ENCODE peak calls at places on chromosomes 5 and 9, in ten cellular contexts. G, O, A, I, N, B, Z, J, W and C are unnamed samples.

GRCh38 chr5:59829389-59829788 is 64.1 kb downstream of the PDE4D start:
- DNase-seq in O (no peak), W (no peak), N (peak), B (no peak), Z (no peak), J (no peak), I (no peak), G (no peak), A (no peak), C (peak)

GRCh38 chr9:26502311-26502710 is 390.3 kb downstream of the CAAP1 start:
- DNase-seq in G (no peak), N (no peak), J (no peak), I (no peak), W (no peak), A (no peak), O (no peak), Z (no peak), B (no peak), C (no peak)

GRCh38 chr9:74804018-74804385 is 83.7 kb downstream of the TRPM6 start:
- DNase-seq in B (no peak), N (no peak), Z (no peak), O (no peak), W (no peak), I (no peak), J (no peak), G (no peak), A (no peak), C (no peak)

GRCh38 chr9:112540800-112541199 is 54.2 kb downstream of the KIAA1958 start:
- DNase-seq in W (no peak), Z (no peak), N (no peak), B (no peak), G (no peak), J (no peak), O (no peak), A (no peak), I (no peak), C (peak)

GRCh38 chr9:114112778-114113585 is 13.9 kb upstream of the KIF12 start:
- DNase-seq in I (no peak), G (peak), O (no peak), N (peak), W (no peak), Z (no peak), A (no peak), J (no peak), B (peak), C (peak)

GRCh38 chr9:137136926-137137607 is 1.9 kb upstream of the GRIN1 start:
- DNase-seq in I (no peak), J (no peak), B (no peak), W (no peak), O (peak), N (no peak), A (no peak), G (no peak), Z (no peak), C (no peak)

GRCh38 chr5:140131967-140132409 is 6.3 kb downstream of the IGIP start:
- DNase-seq in N (peak), A (no peak), G (peak), W (no peak), I (no peak), O (no peak), Z (peak), J (no peak), B (no peak), C (peak)

GRCh38 chr5:177374211-177374610 is 10.0 kb upstream of the SLC34A1 start:
- DNase-seq in B (no peak), Z (no peak), G (no peak), I (no peak), A (no peak), O (no peak), W (no peak), J (no peak), N (no peak), C (no peak)

GRCh38 chr5:26388946-26389345 is 649.4 kb downstream of the CDH9 start:
- DNase-seq in G (no peak), A (no peak), I (no peak), J (no peak), W (no peak), O (no peak), Z (no peak), N (no peak), B (no peak), C (no peak)

GRCh38 chr5:68548959-68549676 is 333.6 kb downstream of the PIK3R1 start:
- DNase-seq in B (no peak), N (peak), Z (peak), I (no peak), G (no peak), A (no peak), O (no peak), W (no peak), J (no peak), C (peak)

GRCh38 chr9:126984969-126985368 is 70.4 kb downstream of the RALGPS1 start:
- DNase-seq in N (no peak), A (no peak), I (no peak), Z (no peak), B (no peak), O (no peak), G (no peak), J (no peak), W (no peak), C (no peak)

GRCh38 chr9:6779417-6780241 is 21.9 kb downstream of the KDM4C start:
- DNase-seq in I (no peak), O (no peak), N (peak), B (no peak), A (no peak), W (no peak), Z (no peak), G (no peak), J (no peak), C (peak)

GRCh38 chr5:150297236-150297890 is 5.3 kb downstream of the ARSI start:
- DNase-seq in W (no peak), B (peak), G (no peak), I (no peak), A (no peak), N (no peak), J (no peak), Z (no peak), O (no peak), C (no peak)

GRCh38 chr5:178213003-178213449 is 8.7 kb downstream of the HNRNPAB start:
- DNase-seq in G (peak), Z (no peak), O (no peak), I (no peak), B (peak), N (no peak), J (no peak), A (no peak), W (no peak), C (no peak)

GRCh38 chr5:127909078-127909477 is 174.5 kb upstream of the SLC12A2 start:
- DNase-seq in J (no peak), I (no peak), B (no peak), G (no peak), A (peak), W (no peak), O (no peak), N (peak), Z (no peak), C (peak)

GRCh38 chr5:7576023-7576715 is 180.2 kb downstream of the ADCY2 start:
- DNase-seq in Z (no peak), W (no peak), J (no peak), G (no peak), O (no peak), A (no peak), I (no peak), B (no peak), N (no peak), C (no peak)

GRCh38 chr9:89173072-89173471 is 5.5 kb downstream of the SHC3 start:
- DNase-seq in W (no peak), Z (no peak), N (no peak), O (no peak), J (no peak), A (no peak), B (no peak), I (no peak), G (no peak), C (no peak)

GRCh38 chr5:138177936-138178515 is 404 bp downstream of the BRD8 start:
- DNase-seq in B (no peak), N (peak), W (no peak), A (peak), I (no peak), O (no peak), Z (peak), J (peak), G (peak), C (peak)

GRCh38 chr5:95178046-95178651 is 106.7 kb downstream of the MCTP1 start:
- DNase-seq in J (no peak), I (no peak), W (no peak), A (no peak), Z (peak), N (peak), B (no peak), G (no peak), O (no peak), C (peak)

GRCh38 chr5:77430726-77431125 is 61.4 kb downstream of the WDR41 start:
- DNase-seq in Z (no peak), J (no peak), G (no peak), O (no peak), A (no peak), N (no peak), W (no peak), I (no peak), B (no peak), C (peak)

GRCh38 chr5:57383093-57383861 is 99.3 kb downstream of the ACTBL2 start:
- DNase-seq in B (no peak), O (no peak), Z (no peak), G (no peak), W (no peak), J (no peak), I (no peak), A (no peak), N (peak), C (peak)

GRCh38 chr9:69918317-69918716 is 97.7 kb downstream of the CFAP95 start:
- DNase-seq in J (no peak), G (no peak), O (no peak), N (no peak), B (no peak), I (no peak), Z (no peak), W (no peak), A (no peak), C (no peak)

GRCh38 chr5:65094279-65094678 is 325.5 kb downstream of the CWC27 start:
- DNase-seq in O (no peak), N (no peak), A (no peak), Z (peak), B (no peak), J (no peak), G (no peak), I (no peak), W (no peak), C (no peak)

GRCh38 chr5:169050146-169050571 is 250.8 kb downstream of the SLIT3 start:
- DNase-seq in O (no peak), Z (no peak), W (no peak), N (peak), A (no peak), B (no peak), G (no peak), J (no peak), I (no peak), C (no peak)

GRCh38 chr5:98069876-98070512 is 703.5 kb upstream of the RGMB start:
- DNase-seq in A (peak), O (no peak), Z (no peak), B (no peak), N (no peak), G (no peak), I (no peak), W (no peak), J (no peak), C (no peak)

GRCh38 chr5:124652892-124653441 is 93.5 kb downstream of the ZNF608 start:
- DNase-seq in B (no peak), J (no peak), N (no peak), W (no peak), O (no peak), Z (no peak), I (no peak), A (no peak), G (no peak), C (no peak)

GRCh38 chr5:41413067-41413466 is 97.3 kb downstream of the PLCXD3 start:
- DNase-seq in G (no peak), W (no peak), Z (no peak), J (no peak), O (no peak), I (no peak), A (no peak), N (no peak), B (no peak), C (peak)

GRCh38 chr5:108060340-108060739 is 321.6 kb downstream of the FBXL17 start:
- DNase-seq in B (no peak), N (no peak), I (no peak), W (no peak), G (no peak), O (no peak), A (no peak), Z (no peak), J (no peak), C (no peak)

GRCh38 chr9:134724231-134724911 is 82.8 kb downstream of the COL5A1 start:
- DNase-seq in O (no peak), Z (no peak), I (no peak), N (peak), W (no peak), B (no peak), A (no peak), G (no peak), J (no peak), C (peak)

GRCh38 chr9:15142903-15143534 is 164.0 kb downstream of the TTC39B start:
- DNase-seq in N (peak), W (no peak), B (no peak), O (peak), J (no peak), I (no peak), Z (peak), A (peak), G (no peak), C (peak)

GRCh38 chr9:116565986-116566385 is 121.1 kb upstream of the TRIM32 start:
- DNase-seq in A (no peak), B (no peak), W (no peak), N (no peak), G (no peak), Z (no peak), O (no peak), I (no peak), J (no peak), C (no peak)

GRCh38 chr5:59222687-59223511 is 640.0 kb downstream of the RAB3C start:
- DNase-seq in J (no peak), B (no peak), W (no peak), G (no peak), O (no peak), N (no peak), Z (no peak), A (no peak), I (no peak), C (no peak)

GRCh38 chr5:173707392-173707791 is 90.9 kb upstream of the BOD1 start:
- DNase-seq in G (no peak), N (peak), B (no peak), W (no peak), O (no peak), J (no peak), Z (no peak), I (no peak), A (no peak), C (peak)

GRCh38 chr9:112059145-112059979 is 115.7 kb downstream of the SUSD1 start:
- DNase-seq in B (no peak), N (peak), A (no peak), I (no peak), W (no peak), J (no peak), O (no peak), G (no peak), Z (no peak), C (peak)